ENCODE peak calls at places on chromosomes 3 and 15, in four cellular contexts. M, Y, Z and G are unnamed samples.
A peak's percentile ranks its signal among the peaks of the same experiment; 100 is the strongest.

GRCh38 chr15:51499379-51499976 is 123.1 kb downstream of the DMXL2 start:
- DNase-seq in M (no peak), Y (peak; percentile 49), Z (no peak), G (no peak)

GRCh38 chr3:156489462-156489911 is 65.4 kb downstream of the SSR3 start:
- DNase-seq in M (no peak), Y (no peak), Z (no peak), G (no peak)

GRCh38 chr3:85821130-85821756 is 862.5 kb downstream of the CADM2 start:
- DNase-seq in M (no peak), Y (peak; percentile 59), Z (no peak), G (no peak)

GRCh38 chr15:86201313-86202008 is 121.8 kb downstream of the AGBL1 start:
- DNase-seq in M (no peak), Y (no peak), Z (no peak), G (no peak)

GRCh38 chr3:193975072-193975535 is 160.8 kb upstream of the HES1 start:
- DNase-seq in M (no peak), Y (peak; percentile 92), Z (no peak), G (no peak)

GRCh38 chr3:61925721-61926120 is 364.4 kb downstream of the PTPRG start:
- DNase-seq in M (no peak), Y (no peak), Z (no peak), G (peak; percentile 70)

GRCh38 chr3:65729973-65730372 is 308.7 kb downstream of the MAGI1 start:
- DNase-seq in M (no peak), Y (no peak), Z (no peak), G (no peak)

GRCh38 chr15:81023483-81024264 is 23.0 kb downstream of the TLNRD1 start:
- DNase-seq in M (no peak), Y (no peak), Z (peak; percentile 85), G (peak; percentile 86)

GRCh38 chr3:16587047-16587702 is 18.0 kb downstream of the DAZL start:
- DNase-seq in M (no peak), Y (peak; percentile 6), Z (no peak), G (no peak)

GRCh38 chr3:123576119-123576518 is 8.7 kb downstream of the HACD2 start:
- DNase-seq in M (no peak), Y (no peak), Z (no peak), G (no peak)

GRCh38 chr3:94301346-94301745 is 238.5 kb downstream of the NSUN3 start:
- DNase-seq in M (no peak), Y (no peak), Z (no peak), G (no peak)

GRCh38 chr3:94303266-94303665 is 240.4 kb downstream of the NSUN3 start:
- DNase-seq in M (no peak), Y (no peak), Z (no peak), G (no peak)

GRCh38 chr3:94294806-94295205 is 231.9 kb downstream of the NSUN3 start:
- DNase-seq in M (no peak), Y (no peak), Z (no peak), G (no peak)

GRCh38 chr3:94303897-94304296 is 241.0 kb downstream of the NSUN3 start:
- DNase-seq in M (no peak), Y (peak; percentile 18), Z (peak; percentile 30), G (peak; percentile 78)

GRCh38 chr3:94299741-94300140 is 236.9 kb downstream of the NSUN3 start:
- DNase-seq in M (no peak), Y (no peak), Z (no peak), G (no peak)
- H3K27ac ChIP-seq in M (no peak overlapping the region), Y (no peak overlapping the region), Z (no peak overlapping the region), G (no peak overlapping the region)

GRCh38 chr3:46096336-46096735 is 69.1 kb upstream of the XCR1 start:
- DNase-seq in M (no peak), Y (no peak), Z (no peak), G (no peak)
- H3K4me1 ChIP-seq in M (peaks cover 36% of the 10 kb centered on the region), Y (no peaks in the 10 kb centered on the region), Z (peaks cover 93% of the 10 kb centered on the region), G (no peaks in the 10 kb centered on the region)

DNA sequence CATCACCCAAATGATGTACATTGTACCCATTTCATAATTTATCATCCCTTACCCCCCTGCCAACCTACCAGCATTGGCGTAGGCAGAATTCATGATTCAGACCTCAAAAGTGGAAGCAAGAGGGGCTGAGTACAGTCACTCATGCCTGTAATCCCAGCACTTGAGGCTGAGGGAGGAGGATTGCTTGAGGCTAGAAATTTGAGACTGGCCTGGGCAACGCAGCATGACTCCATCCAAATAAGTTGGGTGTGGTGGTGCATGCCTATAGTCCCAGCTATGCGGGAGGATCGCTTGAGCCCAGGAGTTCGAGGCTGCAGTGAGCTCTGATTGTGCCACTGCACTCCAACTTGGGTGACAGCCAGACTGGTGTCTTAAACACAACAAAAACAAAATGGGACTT is 10.4 kb downstream of the TTC14 start:
- DNase-seq in M (no peak), Y (no peak), Z (no peak), G (no peak)
- H3K36me3 ChIP-seq in M (peaks cover 26% of the 10 kb centered on the region), Y (peaks cover 37% of the 10 kb centered on the region), Z (peaks cover 54% of the 10 kb centered on the region), G (peaks cover 2% of the 10 kb centered on the region)

GRCh38 chr15:27514526-27514925 is 543.5 kb downstream of the GABRG3 start:
- DNase-seq in M (no peak), Y (no peak), Z (no peak), G (no peak)
- H3K27ac ChIP-seq in M (no peak overlapping the region), Y (no peak overlapping the region), Z (no peak overlapping the region), G (no peak overlapping the region)